ENCODE peak calls at places on chromosomes 6 and 20, in five cellular contexts. H is ACHN; Q is effector CD4-positive, alpha-beta T cell; S is hippocampal formation; L is fibroblast of lung. O is an unnamed sample.
A peak's percentile ranks its signal among the peaks of the same experiment; 100 is the strongest.

GRCh38 chr6:44074383-44075136 is 52.7 kb downstream of the MRPL14 start:
- DNase-seq in H (peak; percentile 66), S (no peak), Q (peak; percentile 44), L (peak; percentile 68), O (peak; percentile 60)

GRCh38 chr6:11632231-11632630 is 94.7 kb downstream of the TMEM170B start:
- DNase-seq in L (peak; percentile 69), S (no peak), H (peak; percentile 38), Q (no peak), O (no peak)

GRCh38 chr20:18324596-18325089 is 36.3 kb downstream of the ZNF133 start:
- DNase-seq in Q (no peak), L (no peak), H (peak; percentile 5), S (no peak), O (no peak)

GRCh38 chr6:44508646-44509045 is 121.1 kb downstream of the CDC5L start:
- DNase-seq in H (no peak), Q (no peak), S (no peak), L (peak; percentile 98), O (no peak)

GRCh38 chr6:170177383-170178265 is 113.3 kb downstream of the DLL1 start:
- DNase-seq in Q (no peak), H (no peak), L (no peak), S (no peak), O (no peak)

GRCh38 chr6:161038229-161039003 is 46.8 kb downstream of the MAP3K4 start:
- DNase-seq in H (peak; percentile 78), S (no peak), Q (no peak), L (peak; percentile 99), O (no peak)

GRCh38 chr6:140879861-140880260 is 1252.9 kb upstream of the GJE1 start:
- DNase-seq in L (peak; percentile 62), Q (no peak), S (no peak), H (peak; percentile 59), O (no peak)

GRCh38 chr6:166721576-166721975 is 94.5 kb upstream of the RPS6KA2 start:
- DNase-seq in H (no peak), S (no peak), L (no peak), Q (no peak), O (no peak)

GRCh38 chr20:59743767-59744485 is 139.6 kb downstream of the PHACTR3 start:
- DNase-seq in S (no peak), L (no peak), H (no peak), Q (no peak), O (no peak)

GRCh38 chr6:73565767-73566485 is 45.1 kb upstream of the EEF1A1 start:
- DNase-seq in Q (no peak), H (peak; percentile 17), S (no peak), L (peak; percentile 72), O (no peak)

GRCh38 chr6:3575166-3575565 is 118.3 kb upstream of the SLC22A23 start:
- DNase-seq in L (no peak), H (no peak), S (no peak), Q (no peak), O (no peak)

GRCh38 chr20:7622399-7622961 is 317.8 kb downstream of the HAO1 start:
- DNase-seq in H (no peak), L (no peak), S (no peak), Q (no peak), O (no peak)

O was measured in naive B cell.